ENCODE peak calls at places on chromosomes 5 and 9, in eight cellular contexts. Z, F, R, A, T, S, J and Y are unnamed samples.

GRCh38 chr5:98570661-98571181 is 202.7 kb upstream of the RGMB start:
- DNase-seq in Z (no peak), F (no peak), R (peak), A (no peak), T (no peak), S (peak), J (no peak), Y (no peak)

GRCh38 chr5:172801184-172801671 is 30.2 kb upstream of the DUSP1 start:
- DNase-seq in Z (peak), F (peak), R (peak), A (no peak), T (no peak), S (peak), J (no peak), Y (no peak)

GRCh38 chr5:142466195-142466951 is 141.6 kb upstream of the SPRY4 start:
- DNase-seq in Z (peak), F (no peak), R (peak), A (no peak), T (no peak), S (peak), J (no peak), Y (no peak)

GRCh38 chr5:82784521-82784920 is 292.7 kb downstream of the TMEM167A start:
- DNase-seq in Z (peak), F (no peak), R (no peak), A (no peak), T (no peak), S (peak), J (no peak), Y (no peak)

GRCh38 chr9:4750021-4750673 is 9.1 kb upstream of the AK3 start:
- DNase-seq in Z (peak), F (no peak), R (peak), A (no peak), T (no peak), S (peak), J (peak), Y (no peak)

GRCh38 chr9:3467593-3468219 is 58.1 kb downstream of the RFX3 start:
- DNase-seq in Z (peak), F (peak), R (peak), A (peak), T (no peak), S (peak), J (peak), Y (peak)

GRCh38 chr5:6638236-6638635 is 5.0 kb downstream of the SRD5A1 start:
- DNase-seq in Z (no peak), F (no peak), R (no peak), A (no peak), T (no peak), S (no peak), J (no peak), Y (no peak)

GRCh38 chr9:130294664-130295063 is 29.1 kb downstream of the HMCN2 start:
- DNase-seq in Z (no peak), F (no peak), R (no peak), A (no peak), T (no peak), S (no peak), J (no peak), Y (no peak)

GRCh38 chr5:135127604-135128240 is 93.7 kb upstream of the PITX1 start:
- DNase-seq in Z (peak), F (peak), R (peak), A (peak), T (peak), S (peak), J (no peak), Y (peak)

GRCh38 chr9:95116820-95117204 is 200.7 kb downstream of the FANCC start:
- DNase-seq in Z (no peak), F (no peak), R (no peak), A (no peak), T (no peak), S (no peak), J (no peak), Y (no peak)

GRCh38 chr5:78809444-78809843 is 160.9 kb upstream of the LHFPL2 start:
- DNase-seq in Z (no peak), F (no peak), R (no peak), A (no peak), T (no peak), S (no peak), J (no peak), Y (no peak)

GRCh38 chr5:170597876-170598275 is 94.1 kb downstream of the KCNIP1 start:
- DNase-seq in Z (no peak), F (no peak), R (peak), A (no peak), T (no peak), S (peak), J (no peak), Y (no peak)

GRCh38 chr9:31304576-31304975 is 1079.9 kb upstream of the ACO1 start:
- DNase-seq in Z (peak), F (no peak), R (peak), A (no peak), T (no peak), S (peak), J (no peak), Y (no peak)

GRCh38 chr9:33161011-33161588 is 6.0 kb downstream of the B4GALT1 start:
- DNase-seq in Z (peak), F (peak), R (peak), A (peak), T (no peak), S (peak), J (no peak), Y (peak)

GRCh38 chr9:93891549-93892310 is 63.4 kb downstream of the BARX1 start:
- DNase-seq in Z (no peak), F (no peak), R (no peak), A (no peak), T (no peak), S (no peak), J (no peak), Y (peak)

GRCh38 chr9:134355561-134356278 is 29.5 kb downstream of the RXRA start:
- DNase-seq in Z (no peak), F (no peak), R (no peak), A (no peak), T (no peak), S (no peak), J (peak), Y (no peak)

GRCh38 chr5:96756985-96757384 is 50.8 kb downstream of the ERAP1 start:
- DNase-seq in Z (no peak), F (no peak), R (no peak), A (no peak), T (no peak), S (no peak), J (no peak), Y (no peak)

GRCh38 chr9:111794837-111795556 is at the start of gene SHOC1:
- DNase-seq in Z (no peak), F (no peak), R (no peak), A (no peak), T (no peak), S (no peak), J (no peak), Y (no peak)

GRCh38 chr5:115770466-115770865 is 46.0 kb downstream of the CDO1 start:
- DNase-seq in Z (no peak), F (no peak), R (no peak), A (no peak), T (no peak), S (no peak), J (peak), Y (no peak)

GRCh38 chr5:142301487-142302035 is 23.3 kb downstream of the SPRY4 start:
- DNase-seq in Z (no peak), F (no peak), R (no peak), A (no peak), T (no peak), S (no peak), J (no peak), Y (no peak)

GRCh38 chr5:101678494-101679193 is 617.4 kb downstream of the SLCO4C1 start:
- DNase-seq in Z (peak), F (peak), R (peak), A (peak), T (no peak), S (peak), J (peak), Y (peak)

GRCh38 chr5:73118331-73119011 is 1.9 kb upstream of the TMEM171 start:
- DNase-seq in Z (no peak), F (no peak), R (no peak), A (no peak), T (no peak), S (no peak), J (no peak), Y (peak)

GRCh38 chr9:124202447-124202971 is 55.2 kb upstream of the NEK6 start:
- DNase-seq in Z (no peak), F (no peak), R (no peak), A (no peak), T (no peak), S (peak), J (no peak), Y (peak)

GRCh38 chr9:135898634-135899407 is 8.5 kb downstream of the CAMSAP1 start:
- DNase-seq in Z (no peak), F (peak), R (no peak), A (no peak), T (no peak), S (peak), J (no peak), Y (no peak)

GRCh38 chr5:75340714-75341478 is 3.9 kb downstream of the HMGCR start:
- DNase-seq in Z (peak), F (no peak), R (no peak), A (no peak), T (no peak), S (no peak), J (no peak), Y (no peak)